ENCODE peak calls at places on chromosomes 12 and 14, in eight cellular contexts. L is GM12878, O is SK-N-SH, F is HCT116, Z is endothelial cell of umbilical vein, E is stomach, A is H1, X is suprapubic skin. Q is an unnamed sample.

GRCh38 chr12:84502907-84503787 is 409.5 kb downstream of the SLC6A15 start:
- DNase-seq in X (no peak), L (no peak), E (peak; percentile 30), Z (peak; percentile 45), A (peak; percentile 69), F (peak; percentile 42), O (no peak), Q (peak; percentile 40)

GRCh38 chr12:9786726-9787339 is 26.1 kb upstream of the CD69 start:
- DNase-seq in O (no peak), F (no peak), L (no peak), A (no peak), E (no peak), Z (no peak), X (no peak), Q (no peak)

GRCh38 chr12:132513070-132513398 is 23.1 kb downstream of the FBRSL1 start:
- DNase-seq in L (no peak), Z (no peak), X (no peak), O (no peak), F (no peak), A (no peak), E (no peak), Q (no peak)

GRCh38 chr14:64910847-64911495 is 3.3 kb upstream of the CHURC1 start:
- DNase-seq in O (peak; percentile 35), L (no peak), A (no peak), Z (peak; percentile 46), E (no peak), F (peak; percentile 39), X (no peak), Q (no peak)

GRCh38 chr12:559907-560455 is 100.2 kb downstream of the B4GALNT3 start:
- DNase-seq in X (no peak), E (no peak), Z (no peak), O (no peak), L (no peak), A (no peak), F (no peak), Q (no peak)

GRCh38 chr12:27785882-27786570 is 6.0 kb upstream of the MANSC4 start:
- DNase-seq in F (no peak), L (no peak), E (no peak), O (no peak), A (no peak), X (no peak), Z (peak; percentile 39), Q (no peak)

GRCh38 chr14:93029417-93029816 is 86.3 kb downstream of the ITPK1 start:
- DNase-seq in O (no peak), F (no peak), A (no peak), X (no peak), L (no peak), Z (no peak), E (no peak), Q (no peak)

GRCh38 chr12:123839826-123840225 is 77.7 kb downstream of the DNAH10 start:
- DNase-seq in E (no peak), A (no peak), Z (no peak), F (no peak), L (no peak), O (peak; percentile 80), X (no peak), Q (no peak)

GRCh38 chr12:129966086-129966640 is 62.3 kb upstream of the TMEM132D start:
- DNase-seq in L (no peak), F (no peak), O (no peak), X (no peak), Z (no peak), A (peak; percentile 53), E (no peak), Q (no peak)

GRCh38 chr14:73745571-73746539 is 31.7 kb upstream of the PNMA1 start:
- DNase-seq in F (no peak), E (no peak), Z (no peak), X (no peak), O (peak; percentile 40), A (no peak), L (no peak), Q (no peak)

GRCh38 chr14:91127411-91127810 is 13.5 kb downstream of the DGLUCY start:
- DNase-seq in O (no peak), L (no peak), Z (no peak), E (peak; percentile 90), F (no peak), A (no peak), X (peak; percentile 89), Q (peak; percentile 60)

GRCh38 chr12:55416961-55417360 is 9.1 kb upstream of the OR6C76 start:
- DNase-seq in F (no peak), O (no peak), X (no peak), A (no peak), Z (no peak), E (no peak), L (no peak), Q (no peak)

GRCh38 chr12:102023343-102023930 is 38.4 kb downstream of the WASHC3 start:
- DNase-seq in E (no peak), O (no peak), Z (no peak), L (no peak), X (no peak), A (no peak), F (no peak), Q (no peak)

GRCh38 chr12:93857279-93857894 is 180.2 kb downstream of the CRADD start:
- DNase-seq in A (no peak), L (no peak), Z (no peak), X (no peak), E (no peak), O (no peak), F (no peak), Q (no peak)

GRCh38 chr12:77772606-77773298 is 57.9 kb upstream of the NAV3 start:
- DNase-seq in L (no peak), Z (no peak), A (no peak), E (no peak), F (no peak), X (no peak), O (no peak), Q (no peak)

GRCh38 chr12:128133321-128134050 is 133.5 kb upstream of the TMEM132C start:
- DNase-seq in E (no peak), O (no peak), F (no peak), L (no peak), Z (no peak), X (no peak), A (no peak), Q (no peak)

GRCh38 chr14:97021571-97022171 is 224.5 kb downstream of the VRK1 start:
- DNase-seq in E (no peak), F (peak; percentile 18), A (no peak), O (no peak), Z (no peak), X (no peak), L (no peak), Q (no peak)

GRCh38 chr14:29821665-29822429 is 105.8 kb downstream of the PRKD1 start:
- DNase-seq in A (no peak), O (no peak), F (no peak), Z (no peak), L (no peak), X (no peak), E (no peak), Q (no peak)

GRCh38 chr14:104143071-104143470 is 4.7 kb downstream of the KIF26A start:
- DNase-seq in A (no peak), Z (no peak), E (no peak), L (no peak), X (peak; percentile 64), F (no peak), O (peak; percentile 14), Q (no peak)

GRCh38 chr12:16946691-16947090 is 340.7 kb upstream of the LMO3 start:
- DNase-seq in L (no peak), A (no peak), Z (no peak), F (no peak), O (no peak), X (no peak), E (no peak), Q (no peak)

GRCh38 chr14:86852530-86852929 is 1140.5 kb downstream of the GALC start:
- DNase-seq in X (no peak), L (no peak), E (no peak), Z (no peak), A (no peak), O (no peak), F (no peak), Q (no peak)
- TF ChIP-seq CTCF in X (no peak), L (no peak), E (no peak), Z (no peak), A (no peak), O (no peak), F (no peak), Q (no peak)

GRCh38 chr14:23323838-23324454 is 2.7 kb downstream of the PABPN1 start:
- DNase-seq in F (no peak), A (peak; percentile 26), L (no peak), Z (no peak), O (no peak), E (no peak), X (no peak), Q (peak; percentile 68)

GRCh38 chr14:23321572-23322547 is 603 bp downstream of the PABPN1 start:
- DNase-seq in F (no peak), A (peak; percentile 63), Z (peak; percentile 50), L (no peak), E (peak; percentile 52), O (peak; percentile 74), X (no peak), Q (no peak)

GRCh38 chr14:23319746-23320583 is 1.3 kb upstream of the PABPN1 start:
- DNase-seq in X (no peak), L (no peak), O (no peak), A (peak; percentile 28), Z (no peak), E (no peak), F (no peak), Q (no peak)

GRCh38 chr14:23322568-23323517 is 1.6 kb downstream of the PABPN1 start:
- DNase-seq in E (no peak), L (no peak), A (no peak), F (no peak), X (no peak), O (no peak), Z (no peak), Q (no peak)

GRCh38 chr14:23320584-23321571 is at the start of gene PABPN1:
- DNase-seq in A (peak; percentile 94), F (peak; percentile 100), E (peak; percentile 100), O (peak; percentile 94), L (peak; percentile 99), X (peak; percentile 99), Z (peak; percentile 100), Q (peak; percentile 98)
- TF ChIP-seq POLR2AphosphoS5 in A (peak; percentile 78), F (peak; percentile 61), E (peak; percentile 92), O (peak; percentile 74), L (peak; percentile 97), X (peak; percentile 3), Z (peak; percentile 71), Q (peak; percentile 71)

DNA sequence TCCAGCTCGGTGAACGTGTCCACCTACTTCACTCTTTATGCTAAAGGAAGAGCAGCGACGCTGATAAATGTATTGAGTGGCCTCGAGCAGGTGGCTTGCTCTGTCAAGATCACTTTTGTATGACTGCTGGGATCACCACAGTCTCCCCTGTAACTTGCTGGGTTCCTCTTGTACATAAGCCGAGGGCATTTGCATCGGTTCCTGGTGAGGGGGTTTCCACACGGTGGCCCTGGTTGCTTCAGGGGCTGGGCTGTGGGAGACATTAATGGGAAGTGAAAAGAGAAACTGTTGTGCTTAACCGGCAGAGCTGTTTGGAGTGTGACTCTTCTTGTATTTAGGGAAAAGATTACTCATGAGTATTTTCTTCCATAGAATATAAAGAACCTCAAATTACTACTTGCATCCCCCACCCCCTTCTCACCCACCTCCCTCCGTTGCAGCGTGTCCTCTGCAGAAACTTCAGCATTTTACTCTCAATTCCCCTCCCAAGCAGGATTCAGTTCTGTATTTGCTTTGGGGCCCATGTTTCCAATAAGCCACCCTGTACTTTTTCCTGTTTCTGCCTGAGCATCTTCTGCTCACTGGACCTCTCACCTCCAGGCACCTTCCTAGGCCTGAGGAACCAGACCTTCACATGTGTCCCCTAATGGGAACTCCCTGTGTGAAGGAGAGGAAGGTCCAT is 186.9 kb downstream of the ETV6 start:
- DNase-seq in A (no peak), Z (no peak), E (peak; percentile 50), X (no peak), L (peak; percentile 99), F (no peak), O (no peak), Q (no peak)
- H3K4me1 ChIP-seq in A (no peaks in the 10 kb centered on the region), Z (peaks cover 49% of the 10 kb centered on the region), E (peaks cover 35% of the 10 kb centered on the region), X (peaks cover 40% of the 10 kb centered on the region), L (peaks cover 76% of the 10 kb centered on the region), F (no peaks in the 10 kb centered on the region), O (no peaks in the 10 kb centered on the region), Q (peaks cover 55% of the 10 kb centered on the region)

GRCh38 chr14:24271134-24271833 is at the start of gene RABGGTA:
- DNase-seq in L (peak; percentile 80), A (peak; percentile 98), E (peak; percentile 90), O (peak; percentile 97), X (peak; percentile 89), Z (peak; percentile 79), F (peak; percentile 85), Q (peak; percentile 93)
- TF ChIP-seq CTCF in L (peak; percentile 84), A (peak; percentile 90), E (no peak), O (peak; percentile 68), X (peak; percentile 81), Z (peak; percentile 74), F (peak; percentile 39), Q (peak; percentile 92)